ENCODE peak calls at places on chromosomes 13 and 19, in seven cellular contexts. K is mesothelial cell of epicardium; E is Right ventricle myocardium superior; B is activated CD8-positive, alpha-beta T cell treated with anti-CD3 and anti-CD28 coated beads for 36 hours; Z is NCI-H69; J is tibial artery; D is stimulated activated CD4-positive, alpha-beta T cell treated with anti-CD3 and anti-CD28 coated beads, Interleukin-4, amount 100 ng/mL, for 1 hour. R is an unnamed sample.

GRCh38 chr19:31350693-31351211 is 1.5 kb upstream of the TSHZ3 start:
- DNase-seq in K (peak; percentile 43), E (peak; percentile 75), B (peak; percentile 15), Z (no peak), J (no peak), D (peak; percentile 54), R (peak; percentile 43)

GRCh38 chr19:38532939-38533338 is 84.8 kb downstream of the MAP4K1 start:
- DNase-seq in K (no peak), E (no peak), B (no peak), Z (no peak), J (no peak), D (no peak), R (no peak)

GRCh38 chr13:60229708-60230272 is 66.1 kb upstream of the DIAPH3 start:
- DNase-seq in K (no peak), E (no peak), B (no peak), Z (peak; percentile 99), J (no peak), D (no peak), R (no peak)

GRCh38 chr13:99876651-99877050 is 94.9 kb downstream of the ZIC5 start:
- DNase-seq in K (no peak), E (no peak), B (no peak), Z (no peak), J (no peak), D (no peak), R (no peak)

GRCh38 chr13:91045351-91046034 is 302.0 kb upstream of the MIR17HG start:
- DNase-seq in K (no peak), E (no peak), B (no peak), Z (peak; percentile 63), J (no peak), D (no peak), R (no peak)

GRCh38 chr19:6021878-6022569 is 44.1 kb upstream of the RANBP3 start:
- DNase-seq in K (peak; percentile 70), E (peak; percentile 79), B (peak; percentile 92), Z (peak; percentile 94), J (peak; percentile 70), D (peak; percentile 73), R (peak; percentile 84)

GRCh38 chr13:31706105-31706504 is 33.2 kb upstream of the RXFP2 start:
- DNase-seq in K (no peak), E (no peak), B (no peak), Z (no peak), J (no peak), D (no peak), R (no peak)

GRCh38 chr13:34223984-34224383 is 406.0 kb downstream of the RFC3 start:
- DNase-seq in K (no peak), E (no peak), B (no peak), Z (no peak), J (no peak), D (no peak), R (no peak)

GRCh38 chr19:21158523-21159135 is 16.8 kb downstream of the ZNF431 start:
- DNase-seq in K (no peak), E (no peak), B (no peak), Z (no peak), J (no peak), D (no peak), R (no peak)

GRCh38 chr13:39586956-39587605 is 15.9 kb downstream of the LHFPL6 start:
- DNase-seq in K (no peak), E (no peak), B (no peak), Z (peak; percentile 11), J (no peak), D (no peak), R (no peak)

GRCh38 chr19:5484398-5485285 is 29.4 kb downstream of the ZNRF4 start:
- DNase-seq in K (no peak), E (peak; percentile 4), B (no peak), Z (peak; percentile 93), J (no peak), D (no peak), R (no peak)

GRCh38 chr19:43438291-43439162 is 23.8 kb downstream of the TEX101 start:
- DNase-seq in K (no peak), E (peak; percentile 79), B (peak; percentile 31), Z (peak; percentile 78), J (no peak), D (no peak), R (no peak)

R was measured in H9.